ENCODE peak calls at places on chromosomes 11 and 22, in ten cellular contexts. H is HFFc6; W is MCF 10A; S is uterus; I is OCI-LY7; R is mammary epithelial cell; Y is NB4; Z is CD8-positive, alpha-beta T cell; V is WERI-Rb-1; X is neural progenitor cell. M is an unnamed sample.

GRCh38 chr11:68518191-68518590 is 57.6 kb downstream of the PPP6R3 start:
- DNase-seq in V (no peak), X (no peak), S (no peak), R (no peak), Y (no peak), W (no peak), H (no peak), Z (no peak), I (no peak), M (no peak)

GRCh38 chr22:34297536-34298120 is 377.4 kb upstream of the LARGE1 start:
- DNase-seq in W (no peak), V (no peak), Z (no peak), H (no peak), S (no peak), I (no peak), X (no peak), Y (no peak), R (no peak), M (no peak)

GRCh38 chr11:57312511-57313021 is 12.2 kb downstream of the TNKS1BP1 start:
- DNase-seq in X (no peak), S (no peak), V (no peak), R (no peak), Z (no peak), Y (no peak), H (no peak), I (no peak), W (no peak), M (no peak)

GRCh38 chr11:8787372-8787771 is 104.8 kb downstream of the RPL27A start:
- DNase-seq in Y (no peak), R (no peak), I (no peak), W (no peak), Z (no peak), V (no peak), S (peak), X (no peak), H (no peak), M (no peak)

GRCh38 chr22:21032843-21033688 is 705 bp upstream of the SLC7A4 start:
- DNase-seq in Z (no peak), W (no peak), Y (no peak), H (no peak), X (peak), R (no peak), S (no peak), I (no peak), V (no peak), M (no peak)

GRCh38 chr11:34201130-34201529 is 95.7 kb downstream of the NAT10 start:
- DNase-seq in R (no peak), X (no peak), W (no peak), I (no peak), Y (no peak), H (no peak), Z (no peak), S (no peak), V (no peak), M (no peak)

GRCh38 chr11:27930946-27931345 is 177.0 kb downstream of the KIF18A start:
- DNase-seq in W (no peak), S (no peak), Z (no peak), R (no peak), Y (no peak), V (no peak), H (no peak), X (no peak), I (no peak), M (no peak)

GRCh38 chr11:17066691-17067090 is 10.8 kb downstream of the RPS13 start:
- DNase-seq in Y (no peak), S (no peak), I (no peak), H (no peak), R (no peak), W (no peak), X (no peak), V (no peak), Z (no peak), M (no peak)

GRCh38 chr11:119591836-119592310 is 137.1 kb downstream of the NECTIN1 start:
- DNase-seq in S (no peak), I (no peak), H (no peak), R (peak), W (no peak), V (no peak), Z (no peak), X (no peak), Y (no peak), M (no peak)

GRCh38 chr11:35192347-35192746 is 53.4 kb downstream of the CD44 start:
- DNase-seq in Y (no peak), H (no peak), S (peak), W (no peak), Z (no peak), R (no peak), I (no peak), X (no peak), V (no peak), M (no peak)

GRCh38 chr22:19463008-19463407 is 15.5 kb upstream of the C22orf39 start:
- DNase-seq in S (no peak), Z (no peak), W (no peak), H (no peak), Y (no peak), R (no peak), V (no peak), X (no peak), I (no peak), M (no peak)

GRCh38 chr11:33721291-33721840 is 14.9 kb downstream of the CD59 start:
- DNase-seq in H (peak), Z (no peak), X (no peak), R (peak), V (peak), S (no peak), W (peak), Y (no peak), I (no peak), M (no peak)

GRCh38 chr11:81995907-81996306 is 737.8 kb downstream of the FAM181B start:
- DNase-seq in X (no peak), W (no peak), R (no peak), S (no peak), V (no peak), Y (no peak), Z (no peak), I (no peak), H (no peak), M (no peak)

GRCh38 chr11:119816660-119817059 is 87.7 kb upstream of the NECTIN1 start:
- DNase-seq in X (no peak), W (no peak), I (no peak), Y (peak), S (no peak), R (no peak), Z (no peak), H (no peak), V (no peak), M (no peak)

GRCh38 chr11:94799726-94800125 is 31.6 kb downstream of the AMOTL1 start:
- DNase-seq in Y (no peak), Z (no peak), I (no peak), W (no peak), H (no peak), S (no peak), R (no peak), V (no peak), X (no peak), M (no peak)

GRCh38 chr11:58788355-58789023 is 56.0 kb downstream of the GLYATL2 start:
- DNase-seq in Y (peak), H (peak), X (peak), R (peak), Z (peak), V (peak), S (no peak), I (peak), W (peak), M (peak)

GRCh38 chr11:75626692-75627536 is 41.9 kb downstream of the MAP6 start:
- DNase-seq in X (peak), R (no peak), W (no peak), H (peak), S (no peak), I (no peak), Y (no peak), Z (no peak), V (no peak), M (no peak)

GRCh38 chr22:41915035-41915782 is at the start of gene SHISA8:
- DNase-seq in W (no peak), Y (peak), R (peak), V (peak), S (peak), X (peak), Z (peak), H (no peak), I (no peak), M (peak)

GRCh38 chr11:69122642-69123431 is 32.9 kb upstream of the SMIM38 start:
- DNase-seq in S (no peak), H (peak), Y (peak), W (peak), I (no peak), R (peak), X (peak), V (no peak), Z (peak), M (peak)

GRCh38 chr11:62665630-62666258 is 632 bp downstream of the CSKMT start:
- DNase-seq in Y (peak), V (peak), X (peak), W (peak), I (peak), Z (peak), S (peak), H (no peak), R (no peak), M (peak)

GRCh38 chr11:7495997-7496545 is 10.8 kb downstream of the OLFML1 start:
- DNase-seq in Z (no peak), I (peak), H (no peak), S (no peak), X (no peak), V (no peak), Y (peak), R (no peak), W (no peak), M (peak)

GRCh38 chr11:72378704-72379383 is 55.5 kb downstream of the CLPB start:
- DNase-seq in H (no peak), W (no peak), R (no peak), X (no peak), V (no peak), Z (no peak), I (no peak), Y (no peak), S (peak), M (no peak)

GRCh38 chr11:121372028-121372427 is 79.5 kb downstream of the SC5D start:
- DNase-seq in W (no peak), R (no peak), V (no peak), H (no peak), X (no peak), S (no peak), Z (no peak), Y (no peak), I (peak), M (no peak)

GRCh38 chr22:17562906-17563870 is at the start of gene SLC25A18:
- DNase-seq in S (peak), Z (no peak), W (no peak), Y (peak), X (peak), R (no peak), I (no peak), H (no peak), V (peak), M (no peak)

GRCh38 chr11:94597896-94598295 is 30.7 kb downstream of the PIWIL4 start:
- DNase-seq in Z (no peak), R (no peak), X (peak), H (no peak), Y (no peak), V (peak), W (no peak), S (no peak), I (peak), M (no peak)

GRCh38 chr22:20956258-20957117 is 10.6 kb upstream of the AIFM3 start:
- DNase-seq in S (no peak), Z (no peak), I (no peak), H (no peak), Y (no peak), X (peak), W (peak), V (no peak), R (peak), M (no peak)

GRCh38 chr11:108483163-108483562 is 15.0 kb downstream of the POGLUT3 start:
- DNase-seq in V (no peak), Y (no peak), W (peak), H (no peak), R (peak), X (no peak), I (no peak), S (no peak), Z (no peak), M (no peak)

GRCh38 chr11:13850256-13851010 is 112.1 kb upstream of the SPON1 start:
- DNase-seq in Z (no peak), R (no peak), X (no peak), W (no peak), H (no peak), I (peak), Y (no peak), S (no peak), V (no peak), M (no peak)

GRCh38 chr22:44085743-44086741 is 61.9 kb downstream of the PARVB start:
- DNase-seq in R (peak), I (peak), X (peak), H (peak), W (peak), Y (peak), S (peak), V (peak), Z (no peak), M (peak)

GRCh38 chr11:26778000-26778757 is 56.3 kb upstream of the SLC5A12 start:
- DNase-seq in Z (no peak), V (no peak), Y (no peak), X (no peak), H (peak), W (peak), I (peak), S (no peak), R (peak), M (no peak)

DNA sequence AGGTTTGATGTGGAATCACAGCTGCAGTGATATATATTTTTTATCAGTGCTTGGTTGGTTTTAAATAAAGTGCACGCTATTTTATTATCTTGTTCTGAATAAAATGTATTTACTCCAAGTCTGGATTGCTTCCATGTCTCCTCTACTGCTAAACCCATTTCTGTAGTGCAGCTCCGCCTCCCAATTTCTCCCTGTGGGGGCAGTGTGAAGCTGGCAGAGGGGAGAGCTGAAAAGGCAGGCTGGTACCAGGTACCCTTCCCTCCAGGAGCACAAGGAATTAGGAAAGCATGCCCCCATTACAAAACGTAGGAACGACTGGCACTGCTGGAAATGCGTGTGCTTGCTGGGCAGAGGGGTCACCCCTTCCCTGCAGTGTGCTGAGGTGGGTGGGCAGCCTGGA is 934 bp upstream of the TMEM132A start:
- DNase-seq in S (no peak), X (no peak), R (no peak), Y (no peak), H (no peak), Z (no peak), W (no peak), V (no peak), I (no peak), M (no peak)
- TF ChIP-seq CTCF in S (no peak), X (no peak), R (no peak), Y (no peak), H (no peak), Z (no peak), W (no peak), V (no peak), I (peak), M (no peak)

GRCh38 chr11:133896642-133897330 is 51.5 kb upstream of the SPATA19 start:
- DNase-seq in V (no peak), Z (no peak), S (no peak), I (no peak), H (no peak), R (no peak), X (no peak), Y (no peak), W (no peak), M (no peak)

GRCh38 chr11:133898770-133899115 is 53.4 kb upstream of the SPATA19 start:
- DNase-seq in X (no peak), Z (no peak), H (no peak), V (peak), W (no peak), Y (no peak), I (no peak), R (no peak), S (no peak), M (no peak)

GRCh38 chr11:133897331-133897650 is 52.0 kb upstream of the SPATA19 start:
- DNase-seq in Z (no peak), R (no peak), Y (no peak), H (no peak), W (no peak), I (no peak), S (no peak), X (no peak), V (no peak), M (no peak)

GRCh38 chr11:133896028-133896427 is 50.7 kb upstream of the SPATA19 start:
- DNase-seq in Y (no peak), H (no peak), W (no peak), Z (no peak), S (no peak), X (no peak), R (no peak), V (no peak), I (no peak), M (no peak)

DNA sequence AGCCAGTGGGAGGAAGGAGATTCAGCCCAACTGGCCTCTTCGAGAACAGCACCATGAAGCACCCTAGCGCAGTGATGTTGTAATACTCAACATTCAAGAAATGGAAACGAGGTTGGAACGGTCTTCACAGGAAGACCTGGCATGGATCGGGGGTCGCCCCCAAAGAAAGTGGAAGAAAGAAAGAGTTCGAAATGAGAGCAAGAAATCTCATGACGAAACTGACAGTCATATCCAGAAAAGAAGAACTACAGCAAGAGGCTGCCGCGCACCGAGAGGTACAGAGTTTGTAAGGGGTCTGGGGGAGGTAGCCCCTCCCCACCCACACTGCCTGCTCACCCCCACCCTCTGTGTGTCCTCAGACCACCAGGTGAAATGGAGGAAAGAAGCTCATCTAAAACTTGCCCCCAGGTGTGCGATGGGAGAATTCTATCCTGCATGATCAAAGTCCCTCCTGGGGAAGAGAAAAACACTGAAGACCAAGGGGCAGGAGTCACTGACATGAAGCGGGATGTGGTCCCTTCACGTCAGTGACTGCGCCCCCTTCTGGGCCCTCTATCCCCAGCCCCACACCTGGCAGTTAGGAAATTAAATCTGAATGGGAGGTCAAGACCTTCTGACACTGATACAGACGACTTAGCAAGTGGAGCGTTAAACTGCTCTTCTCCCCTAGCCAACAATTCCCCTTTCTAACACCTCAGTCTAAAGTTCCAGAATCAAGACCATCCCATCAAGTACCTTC is 52.9 kb upstream of the SPATA19 start:
- DNase-seq in W (no peak), X (peak), Z (no peak), S (no peak), R (no peak), Y (no peak), I (no peak), H (no peak), V (no peak), M (no peak)
- TF ChIP-seq CTCF in W (no peak), X (peak), Z (no peak), S (no peak), R (no peak), Y (no peak), I (peak), H (no peak), V (peak), M (no peak)

GRCh38 chr11:73478737-73479347 is 102.6 kb downstream of the RELT start:
- DNase-seq in Y (peak), W (peak), X (peak), I (peak), H (peak), Z (no peak), R (peak), S (no peak), V (no peak), M (peak)
- TF ChIP-seq CTCF in Y (peak), W (peak), X (peak), I (peak), H (peak), Z (peak), R (peak), S (no peak), V (peak), M (peak)

DNA sequence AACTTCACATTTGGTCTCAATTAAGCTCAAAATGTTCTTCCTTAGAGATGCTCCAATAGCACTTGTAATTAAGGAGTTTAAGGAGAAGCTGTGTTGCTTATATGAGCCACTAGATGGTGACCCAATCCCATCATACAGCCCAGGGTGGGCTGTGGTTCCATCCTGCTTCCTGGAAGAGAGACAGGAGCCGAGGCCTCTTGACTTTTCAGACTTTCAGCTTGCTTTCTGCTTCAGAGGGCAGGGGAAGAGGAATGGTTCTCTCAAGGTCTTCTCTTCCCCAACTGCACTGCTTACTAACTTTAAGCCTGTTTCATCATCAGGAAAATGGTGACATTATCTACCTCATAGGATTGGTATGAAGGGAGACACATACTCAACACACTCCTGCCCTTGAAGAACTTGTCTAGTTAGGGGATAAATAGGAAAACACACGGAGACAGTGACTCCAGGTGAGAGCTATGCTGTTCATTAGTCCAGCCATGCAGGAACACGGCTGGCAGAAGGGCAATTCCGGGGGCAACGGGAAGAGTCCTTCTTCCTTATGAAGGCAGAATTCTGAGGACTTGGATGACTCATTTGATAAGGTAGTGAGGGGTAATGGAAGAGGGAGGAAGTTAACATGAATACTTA is 20.1 kb downstream of the TMEM218 start:
- DNase-seq in Y (peak), Z (no peak), I (peak), W (peak), H (peak), X (peak), R (peak), V (peak), S (no peak), M (peak)
- TF ChIP-seq CTCF in Y (peak), Z (no peak), I (peak), W (peak), H (peak), X (peak), R (peak), V (peak), S (peak), M (peak)

GRCh38 chr11:117197516-117198456 is 1.4 kb upstream of the TAGLN start:
- DNase-seq in H (no peak), Z (no peak), W (no peak), I (no peak), X (peak), S (peak), V (peak), Y (no peak), R (no peak), M (no peak)
- TF ChIP-seq CTCF in H (peak), Z (no peak), W (peak), I (peak), X (peak), S (peak), V (peak), Y (peak), R (peak), M (no peak)

DNA sequence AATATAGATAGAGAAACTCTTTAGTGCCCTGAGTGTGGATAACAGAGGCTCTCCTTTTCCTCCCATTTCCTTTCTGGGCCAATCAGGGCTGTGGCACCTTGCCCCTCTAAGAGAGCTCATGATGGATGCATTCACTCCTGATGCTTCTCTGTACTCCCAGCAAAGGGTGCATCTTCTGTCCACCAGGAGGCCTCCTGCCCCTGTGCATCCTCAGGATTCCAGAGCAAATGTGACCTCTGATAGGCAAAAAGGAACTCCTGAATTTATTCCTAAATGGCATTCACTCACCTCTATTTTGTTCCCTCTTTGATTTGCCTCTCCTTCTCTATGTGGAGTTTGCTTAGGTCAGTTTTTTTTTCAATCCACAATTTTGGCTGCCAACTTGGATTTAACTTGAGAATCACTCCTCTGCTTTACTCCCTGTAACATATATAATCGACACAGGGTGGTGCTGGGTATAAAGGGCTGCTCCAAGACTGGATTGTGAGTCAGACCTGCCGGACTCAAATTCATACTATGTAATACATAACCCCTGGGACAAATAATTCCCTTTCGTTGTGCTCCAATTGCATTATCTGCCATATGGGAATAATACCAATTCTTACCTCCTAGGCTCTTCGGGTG is 1.1 kb upstream of the MRGPRX4 start:
- DNase-seq in I (peak), H (peak), Y (peak), S (no peak), R (peak), X (peak), V (peak), W (peak), Z (no peak), M (no peak)
- TF ChIP-seq CTCF in I (peak), H (peak), Y (peak), S (no peak), R (peak), X (peak), V (peak), W (peak), Z (no peak), M (no peak)

GRCh38 chr11:60803273-60803936 is 18.3 kb downstream of the MS4A10 start:
- DNase-seq in I (no peak), S (no peak), H (no peak), X (no peak), W (no peak), Z (no peak), R (no peak), V (no peak), Y (no peak), M (no peak)
- TF ChIP-seq CTCF in I (no peak), S (no peak), H (no peak), X (no peak), W (no peak), Z (no peak), R (no peak), V (no peak), Y (no peak), M (no peak)

M was measured in GM20000.